ENCODE peak calls at places on chromosomes 4 and X, in eight cellular contexts. M, S, V, B, C, I, F and Q are unnamed samples. For H3K9me3, the result is how much of the 10 kb centered on the place peaks cover.

GRCh38 chr4:123559955-123560669 is 163.5 kb downstream of the SPRY1 start:
- DNase-seq in M (no peak), S (no peak), V (no peak), B (peak), C (no peak), I (no peak), F (no peak), Q (no peak)

GRCh38 chrX:3548743-3549441 is 164.6 kb downstream of the PRKX start:
- DNase-seq in M (peak), S (no peak), V (no peak), B (peak), C (no peak), I (peak), F (no peak), Q (no peak)

GRCh38 chr4:145066063-145066501 is 31.9 kb downstream of the ANAPC10 start:
- DNase-seq in M (no peak), S (peak), V (no peak), B (no peak), C (no peak), I (no peak), F (no peak), Q (no peak)

GRCh38 chr4:80229590-80229989 is 32.3 kb downstream of the PRDM8 start:
- DNase-seq in M (no peak), S (no peak), V (no peak), B (no peak), C (no peak), I (no peak), F (no peak), Q (no peak)

GRCh38 chrX:153662266-153662665 is 11.3 kb downstream of the PNCK start:
- DNase-seq in M (peak), S (no peak), V (peak), B (no peak), C (peak), I (no peak), F (no peak), Q (peak)

GRCh38 chr4:8602686-8603430 is 10.3 kb downstream of the CPZ start:
- DNase-seq in M (no peak), S (no peak), V (no peak), B (no peak), C (no peak), I (no peak), F (no peak), Q (no peak)

GRCh38 chrX:18683027-18683426 is 11.1 kb upstream of the RS1 start:
- DNase-seq in M (no peak), S (no peak), V (no peak), B (no peak), C (no peak), I (no peak), F (no peak), Q (no peak)

GRCh38 chrX:150907474-150907873 is 9.0 kb upstream of the CD99L2 start:
- DNase-seq in M (no peak), S (no peak), V (no peak), B (no peak), C (no peak), I (no peak), F (no peak), Q (no peak)

GRCh38 chrX:22056235-22056634 is 24.1 kb downstream of the PHEX start:
- DNase-seq in M (no peak), S (no peak), V (no peak), B (no peak), C (no peak), I (no peak), F (no peak), Q (no peak)

GRCh38 chrX:138885886-138886285 is 174.4 kb upstream of the FGF13 start:
- DNase-seq in M (no peak), S (no peak), V (no peak), B (peak), C (no peak), I (peak), F (no peak), Q (no peak)

GRCh38 chr4:44927361-44928061 is 201.2 kb upstream of the GNPDA2 start:
- DNase-seq in M (peak), S (peak), V (peak), B (peak), C (peak), I (peak), F (no peak), Q (no peak)

GRCh38 chr4:180665994-180666818 is 1577.0 kb upstream of the TENM3 start:
- DNase-seq in M (peak), S (peak), V (peak), B (peak), C (peak), I (peak), F (peak), Q (peak)

GRCh38 chrX:155998761-155999510 is 1.4 kb downstream of the IL9R start:
- DNase-seq in M (no peak), S (no peak), V (no peak), B (no peak), C (no peak), I (no peak), F (no peak), Q (no peak)

GRCh38 chrX:1464282-1465131 is 11.8 kb upstream of the ASMTL start:
- DNase-seq in M (no peak), S (no peak), V (no peak), B (no peak), C (no peak), I (no peak), F (peak), Q (no peak)

GRCh38 chr4:40630335-40631021 is 814 bp upstream of the RBM47 start:
- DNase-seq in M (peak), S (no peak), V (no peak), B (peak), C (no peak), I (no peak), F (no peak), Q (peak)

GRCh38 chr4:113610542-113610941 is 151.0 kb downstream of the CAMK2D start:
- DNase-seq in M (no peak), S (no peak), V (no peak), B (no peak), C (no peak), I (no peak), F (no peak), Q (no peak)

GRCh38 chr4:107069049-107069448 is 32.9 kb upstream of the DKK2 start:
- DNase-seq in M (no peak), S (no peak), V (no peak), B (peak), C (no peak), I (peak), F (no peak), Q (no peak)

GRCh38 chr4:34039766-34040165 is 2204.5 kb downstream of the ARAP2 start:
- DNase-seq in M (no peak), S (no peak), V (no peak), B (no peak), C (no peak), I (no peak), F (no peak), Q (no peak)

GRCh38 chrX:7127058-7127457 is 20.5 kb upstream of the STS start:
- DNase-seq in M (no peak), S (no peak), V (no peak), B (no peak), C (no peak), I (no peak), F (no peak), Q (no peak)
- H3K9me3 ChIP-seq in M (under half), S (under half), V (under half), B (under half), C (under half), I (under half), F (under half), Q (under half)

DNA sequence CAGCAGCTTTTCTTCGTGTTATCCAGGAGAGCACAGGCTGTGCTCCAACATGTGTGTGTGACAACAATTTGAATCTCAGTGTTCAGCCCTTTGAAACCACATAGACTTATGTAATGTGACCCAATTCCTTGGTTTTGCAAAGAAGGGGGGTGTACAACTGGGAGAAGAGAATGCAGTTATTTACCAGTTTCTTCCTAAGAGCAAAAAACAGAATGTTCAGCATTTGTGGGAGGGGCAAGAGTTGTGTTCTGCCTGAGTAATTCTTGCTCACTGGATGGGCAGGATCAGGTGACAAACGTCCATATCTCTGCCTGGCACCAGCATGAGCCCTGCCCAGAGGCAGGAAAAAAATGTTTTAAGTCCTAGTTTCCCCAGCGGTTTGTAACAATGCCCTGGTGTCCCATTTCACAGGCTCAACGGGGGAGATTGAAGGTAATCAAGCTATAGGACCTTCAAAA is 72.0 kb downstream of the PRPS1 start:
- DNase-seq in M (no peak), S (no peak), V (no peak), B (peak), C (peak), I (peak), F (no peak), Q (peak)
- H3K9ac ChIP-seq in M (no peak), S (no peak), V (no peak), B (no peak), C (no peak), I (no peak), F (no peak), Q (no peak)

GRCh38 chrX:72705111-72705510 is 9.0 kb downstream of the PHKA1 start:
- DNase-seq in M (no peak), S (no peak), V (no peak), B (no peak), C (no peak), I (no peak), F (no peak), Q (no peak)
- H3K9me3 ChIP-seq in M (under half), S (under half), V (under half), B (under half), C (under half), I (under half), F (under half), Q (under half)

GRCh38 chr4:55348436-55348835 is 2.4 kb downstream of the SRD5A3 start:
- DNase-seq in M (no peak), S (no peak), V (no peak), B (peak), C (no peak), I (peak), F (no peak), Q (no peak)
- H3K9ac ChIP-seq in M (no peak), S (no peak), V (no peak), B (peak), C (no peak), I (no peak), F (peak), Q (no peak)